ENCODE peak calls at places on chromosomes 11 and 22, in seven cellular contexts. C is neural progenitor cell; S is central memory CD4-positive, alpha-beta T cell; Q is stimulated activated CD4-positive, alpha-beta T cell treated with anti-CD3 and anti-CD28 coated beads, TNF-alpha, amount 100 ng/mL, for 1 hour; E is adipocyte; W is mucosa of descending colon; K is RCC 7860. D is an unnamed sample.

GRCh38 chr22:42949159-42949558 is 65.8 kb downstream of the PACSIN2 start:
- DNase-seq in C (no peak), S (no peak), Q (no peak), E (peak), W (no peak), K (no peak), D (no peak)

GRCh38 chr11:67286621-67287333 is 2.3 kb upstream of the ANKRD13D start:
- DNase-seq in C (no peak), S (no peak), Q (no peak), E (no peak), W (peak), K (no peak), D (no peak)

GRCh38 chr22:42769574-42770447 is 49.1 kb upstream of the A4GALT start:
- DNase-seq in C (peak), S (no peak), Q (no peak), E (no peak), W (peak), K (peak), D (peak)

GRCh38 chr22:45476814-45477213 is 25.9 kb upstream of the FBLN1 start:
- DNase-seq in C (no peak), S (no peak), Q (no peak), E (no peak), W (no peak), K (no peak), D (no peak)

GRCh38 chr11:5242933-5243844 is 6.5 kb downstream of the HBG1 start:
- DNase-seq in C (no peak), S (no peak), Q (no peak), E (peak), W (no peak), K (no peak), D (no peak)

GRCh38 chr11:46294365-46295309 is 17.2 kb downstream of the CREB3L1 start:
- DNase-seq in C (peak), S (no peak), Q (no peak), E (peak), W (peak), K (peak), D (peak)

GRCh38 chr11:110430267-110431211 is 791 bp downstream of the FDX1 start:
- DNase-seq in C (peak), S (peak), Q (no peak), E (peak), W (peak), K (no peak), D (no peak)

GRCh38 chr22:48057116-48057835 is 1294.8 kb downstream of the TBC1D22A start:
- DNase-seq in C (no peak), S (no peak), Q (no peak), E (no peak), W (no peak), K (no peak), D (no peak)

GRCh38 chr11:114296190-114296978 is at the start of gene NNMT:
- DNase-seq in C (no peak), S (no peak), Q (no peak), E (peak), W (peak), K (peak), D (peak)

GRCh38 chr11:43947003-43947500 is 4.6 kb downstream of the C11orf96 start:
- DNase-seq in C (peak), S (no peak), Q (no peak), E (no peak), W (no peak), K (no peak), D (peak)

GRCh38 chr11:121521145-121522042 is 68.6 kb upstream of the SORL1-AS1 start:
- DNase-seq in C (no peak), S (no peak), Q (no peak), E (no peak), W (no peak), K (no peak), D (no peak)

GRCh38 chr11:116193321-116194114 is 579.3 kb downstream of the BUD13 start:
- DNase-seq in C (peak), S (no peak), Q (no peak), E (peak), W (no peak), K (peak), D (peak)

GRCh38 chr11:112289588-112290461 is 29.2 kb upstream of the PLET1 start:
- DNase-seq in C (peak), S (peak), Q (peak), E (peak), W (peak), K (peak), D (peak)

GRCh38 chr11:100753144-100753543 is 66.1 kb downstream of the ARHGAP42 start:
- DNase-seq in C (peak), S (no peak), Q (no peak), E (no peak), W (no peak), K (no peak), D (no peak)

GRCh38 chr11:1252371-1253102 is 29.7 kb downstream of the MUC5B start:
- DNase-seq in C (no peak), S (no peak), Q (no peak), E (no peak), W (peak), K (no peak), D (no peak)

GRCh38 chr11:46437106-46437689 is 45.6 kb upstream of the CHRM4 start:
- DNase-seq in C (no peak), S (no peak), Q (no peak), E (no peak), W (no peak), K (no peak), D (no peak)

GRCh38 chr11:75558939-75559843 is 2.9 kb upstream of the SERPINH1 start:
- DNase-seq in C (no peak), S (no peak), Q (no peak), E (peak), W (peak), K (no peak), D (peak)

GRCh38 chr11:74141274-74141695 is 29.5 kb downstream of the C2CD3 start:
- DNase-seq in C (peak), S (no peak), Q (no peak), E (no peak), W (no peak), K (no peak), D (peak)

GRCh38 chr22:19179472-19180048 is 1.0 kb upstream of the SLC25A1 start:
- DNase-seq in C (peak), S (no peak), Q (no peak), E (peak), W (peak), K (peak), D (peak)

GRCh38 chr22:49645257-49645656 is 182.4 kb downstream of the BRD1 start:
- DNase-seq in C (no peak), S (no peak), Q (no peak), E (no peak), W (no peak), K (no peak), D (no peak)

GRCh38 chr11:83299681-83300080 is 13.5 kb upstream of the CCDC90B start:
- DNase-seq in C (no peak), S (no peak), Q (no peak), E (no peak), W (no peak), K (no peak), D (no peak)

GRCh38 chr11:64591257-64592233 is 525 bp downstream of the SLC22A12 start:
- DNase-seq in C (no peak), S (no peak), Q (no peak), E (no peak), W (peak), K (no peak), D (no peak)

GRCh38 chr22:44538518-44539315 is 40.7 kb upstream of the RTL6 start:
- DNase-seq in C (no peak), S (no peak), Q (no peak), E (no peak), W (no peak), K (no peak), D (no peak)

GRCh38 chr11:19382131-19382611 is 141.4 kb upstream of the E2F8 start:
- DNase-seq in C (peak), S (no peak), Q (no peak), E (no peak), W (no peak), K (no peak), D (no peak)

GRCh38 chr11:34425863-34426262 is 12.9 kb upstream of the CAT start:
- DNase-seq in C (no peak), S (no peak), Q (no peak), E (peak), W (no peak), K (peak), D (peak)

GRCh38 chr11:19389787-19390303 is 149.1 kb upstream of the E2F8 start:
- DNase-seq in C (no peak), S (no peak), Q (no peak), E (no peak), W (no peak), K (no peak), D (no peak)

GRCh38 chr11:130476200-130476921 is 27.9 kb downstream of the ADAMTS15 start:
- DNase-seq in C (no peak), S (no peak), Q (no peak), E (no peak), W (no peak), K (peak), D (no peak)